ENCODE peak calls at places on chromosomes 5 and 9, in eight cellular contexts. U is tibial nerve, M is cardiac muscle cell, D is sigmoid colon, R is lower leg skin, K is HL-60, W is lung, L is colonic mucosa. F is an unnamed sample.
A peak's percentile ranks its signal among the peaks of the same experiment; 100 is the strongest.

GRCh38 chr5:150615141-150615699 is 25.2 kb upstream of the SYNPO start:
- DNase-seq in L (peak; percentile 66), M (no peak), W (peak; percentile 66), D (no peak), R (no peak), U (no peak), K (no peak), F (peak; percentile 79)

GRCh38 chr9:87878930-87879603 is 3.6 kb upstream of the SPATA31E1 start:
- DNase-seq in K (no peak), R (no peak), M (no peak), W (no peak), U (no peak), D (no peak), L (no peak), F (no peak)

GRCh38 chr5:74630387-74631087 is 10.0 kb downstream of the ENC1 start:
- DNase-seq in R (no peak), K (no peak), M (no peak), D (no peak), U (no peak), L (no peak), W (no peak), F (no peak)

GRCh38 chr9:33109850-33110595 is 33.5 kb upstream of the SMU1 start:
- DNase-seq in L (no peak), K (no peak), W (no peak), M (no peak), R (peak; percentile 12), D (no peak), U (no peak), F (no peak)

GRCh38 chr5:180161420-180162303 is 47.3 kb downstream of the RASGEF1C start:
- DNase-seq in K (no peak), R (no peak), U (no peak), M (no peak), L (no peak), D (peak; percentile 61), W (peak; percentile 27), F (no peak)

GRCh38 chr9:20524776-20525175 is 97.5 kb downstream of the MLLT3 start:
- DNase-seq in U (no peak), D (no peak), L (peak; percentile 38), R (no peak), M (no peak), W (no peak), K (no peak), F (no peak)

GRCh38 chr9:2623046-2623865 is 1.7 kb downstream of the VLDLR start:
- DNase-seq in D (peak; percentile 79), W (peak; percentile 79), M (peak; percentile 92), U (no peak), R (peak; percentile 19), K (no peak), L (peak; percentile 23), F (peak; percentile 68)

GRCh38 chr5:137994556-137994955 is 38.3 kb downstream of the FAM13B start:
- DNase-seq in U (no peak), L (no peak), M (no peak), D (no peak), W (no peak), R (no peak), K (no peak), F (no peak)

GRCh38 chr9:30172206-30172605 is 2212.2 kb upstream of the ACO1 start:
- DNase-seq in K (no peak), D (no peak), W (no peak), M (no peak), L (no peak), R (no peak), U (no peak), F (no peak)

GRCh38 chr9:34684145-34684544 is 6.9 kb downstream of the CCL19 start:
- DNase-seq in M (no peak), U (no peak), K (no peak), D (no peak), L (no peak), R (no peak), W (no peak), F (no peak)

GRCh38 chr5:179404321-179405053 is 59.2 kb upstream of the ADAMTS2 start:
- DNase-seq in D (no peak), L (peak; percentile 14), W (no peak), R (no peak), U (no peak), K (no peak), M (peak; percentile 22), F (no peak)

GRCh38 chr5:173505634-173506033 is 110.8 kb downstream of the BOD1 start:
- DNase-seq in M (no peak), W (no peak), L (no peak), R (no peak), D (no peak), U (no peak), K (no peak), F (no peak)

GRCh38 chr9:22097712-22098111 is 88.6 kb upstream of the CDKN2B start:
- DNase-seq in U (no peak), K (no peak), L (no peak), R (no peak), M (no peak), W (no peak), D (no peak), F (no peak)

GRCh38 chr9:99262949-99263418 is 40.9 kb downstream of the SEC61B start:
- DNase-seq in K (no peak), R (no peak), W (no peak), U (no peak), M (no peak), L (no peak), D (no peak), F (no peak)

GRCh38 chr9:99257723-99258364 is 35.8 kb downstream of the SEC61B start:
- DNase-seq in K (no peak), U (no peak), R (no peak), L (no peak), W (no peak), D (no peak), M (no peak), F (no peak)

GRCh38 chr9:99261923-99262322 is 39.8 kb downstream of the SEC61B start:
- DNase-seq in L (no peak), M (no peak), U (no peak), D (no peak), K (no peak), R (no peak), W (no peak), F (no peak)

GRCh38 chr9:99255651-99256050 is 33.6 kb downstream of the SEC61B start:
- DNase-seq in K (no peak), M (no peak), R (no peak), L (no peak), W (no peak), U (no peak), D (no peak), F (no peak)

DNA sequence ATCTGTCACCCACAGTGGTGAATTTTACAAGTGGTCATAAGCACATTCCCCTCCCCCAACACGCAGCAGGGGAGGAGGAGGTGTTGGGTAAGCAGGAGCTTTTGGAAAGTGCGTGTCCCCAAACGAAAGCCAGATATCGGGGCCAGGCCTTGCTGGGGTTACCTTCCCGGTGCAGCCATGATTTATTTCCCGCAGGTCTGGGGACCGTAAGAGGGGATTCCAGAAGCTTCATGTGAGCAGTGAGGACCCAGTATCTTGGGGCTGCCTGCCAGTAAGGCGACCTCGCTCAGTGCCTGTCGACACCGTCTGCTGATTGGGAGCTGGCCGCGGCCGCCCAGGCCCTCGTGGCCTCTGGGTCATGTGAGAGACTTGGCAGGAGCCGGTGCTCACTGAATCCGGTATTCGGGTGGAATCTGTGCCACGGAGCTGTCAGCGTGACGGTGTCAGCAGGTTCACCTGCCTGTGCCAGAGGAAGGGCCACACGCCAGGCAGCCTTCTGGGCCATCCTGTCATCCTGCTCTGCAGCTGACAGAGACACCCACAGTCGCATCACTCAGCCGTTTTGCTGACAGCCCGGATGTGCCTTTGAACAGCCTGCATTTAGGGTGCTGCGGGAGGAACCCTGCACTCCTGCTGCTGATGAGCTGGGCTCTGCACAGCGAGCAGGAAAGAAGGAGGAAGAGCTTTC is 37.3 kb downstream of the SEC61B start:
- DNase-seq in L (peak; percentile 38), U (peak; percentile 65), W (peak; percentile 81), D (peak; percentile 93), K (no peak), M (peak; percentile 89), R (peak; percentile 70), F (peak; percentile 73)
- H3K4me3 ChIP-seq in L (peak overlapping the region; percentile 7), U (peak overlapping the region; percentile 23), W (no peak overlapping the region), D (peak overlapping the region; percentile 47), K (no peak overlapping the region), M (no peak overlapping the region), R (peak overlapping the region; percentile 21), F (peak overlapping the region; percentile 46)

GRCh38 chr9:137632432-137633161 is 13.8 kb downstream of the EHMT1 start:
- DNase-seq in M (no peak), L (no peak), R (no peak), W (no peak), D (no peak), U (no peak), K (no peak), F (no peak)

GRCh38 chr9:137631608-137632431 is 13.0 kb downstream of the EHMT1 start:
- DNase-seq in U (no peak), W (no peak), R (no peak), L (no peak), D (no peak), K (no peak), M (no peak), F (no peak)

GRCh38 chr9:137630684-137631083 is 11.9 kb downstream of the EHMT1 start:
- DNase-seq in L (no peak), M (no peak), U (no peak), D (no peak), R (no peak), W (no peak), K (no peak), F (no peak)

GRCh38 chr9:137626448-137626847 is 7.6 kb downstream of the EHMT1 start:
- DNase-seq in K (no peak), U (no peak), M (no peak), D (no peak), R (no peak), L (no peak), W (no peak), F (no peak)

GRCh38 chr9:137630126-137630525 is 11.3 kb downstream of the EHMT1 start:
- DNase-seq in R (no peak), W (no peak), D (no peak), M (no peak), U (no peak), L (no peak), K (no peak), F (no peak)
- H3K4me3 ChIP-seq in R (no peak overlapping the region), W (no peak overlapping the region), D (no peak overlapping the region), M (no peak overlapping the region), U (no peak overlapping the region), L (no peak overlapping the region), K (no peak overlapping the region), F (no peak overlapping the region)

GRCh38 chr5:177510567-177511053 is 984 bp upstream of the DOK3 start:
- DNase-seq in M (no peak), U (no peak), L (no peak), W (peak; percentile 65), D (no peak), K (peak; percentile 90), R (no peak), F (no peak)
- H3K4me3 ChIP-seq in M (no peak overlapping the region), U (no peak overlapping the region), L (no peak overlapping the region), W (no peak overlapping the region), D (no peak overlapping the region), K (no peak overlapping the region), R (no peak overlapping the region), F (peak overlapping the region; percentile 39)

DNA sequence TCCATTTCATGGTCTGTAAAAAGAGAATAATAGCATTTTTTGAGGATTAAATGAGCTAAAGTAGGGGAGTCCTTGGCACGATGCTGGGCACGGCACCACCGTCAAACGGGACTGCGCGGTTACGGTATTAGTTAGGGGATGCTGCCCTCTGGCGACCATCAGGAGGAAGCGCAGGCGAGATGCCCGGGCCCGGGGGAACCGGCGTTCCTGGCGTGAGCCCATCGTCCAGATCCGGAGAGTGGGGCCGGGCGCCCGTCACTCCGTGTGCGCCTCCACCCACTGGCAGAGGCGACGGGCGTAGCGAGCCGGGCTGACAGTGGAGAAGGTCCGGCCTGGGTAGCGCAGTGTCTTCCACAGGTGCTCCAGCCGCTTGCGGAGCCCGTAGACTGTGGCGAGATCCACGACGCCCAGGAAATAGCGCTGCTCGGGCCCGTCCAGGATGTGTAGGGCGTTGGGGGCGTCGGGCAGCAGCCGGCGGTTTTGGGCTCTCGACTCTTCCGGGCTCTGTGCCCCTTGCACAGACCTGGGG is 4.8 kb upstream of the ST6GALNAC4 start:
- DNase-seq in R (no peak), K (no peak), D (peak; percentile 88), L (peak; percentile 82), W (peak; percentile 79), U (peak; percentile 60), M (peak; percentile 65), F (peak; percentile 81)
- H3K4me3 ChIP-seq in R (no peak overlapping the region), K (peak overlapping the region; percentile 28), D (peak overlapping the region; percentile 23), L (peak overlapping the region; percentile 2), W (no peak overlapping the region), U (no peak overlapping the region), M (no peak overlapping the region), F (peak overlapping the region; percentile 7)

F was measured in stomach.